ENCODE peak calls at places on chromosomes 7 and 10, in six cellular contexts. I is OCI-LY7, L is dorsolateral prefrontal cortex, C is heart right ventricle, Q is substantia nigra, W is brain microvascular endothelial cell. E is an unnamed sample.

GRCh38 chr10:33216661-33217427 is 117.6 kb downstream of the NRP1 start:
- DNase-seq in Q (no peak), I (no peak), C (no peak), L (no peak), W (peak; percentile 41), E (no peak)

GRCh38 chr10:128539784-128540759 is 413.8 kb upstream of the MKI67 start:
- DNase-seq in Q (no peak), W (no peak), C (peak; percentile 41), I (no peak), L (no peak), E (no peak)

GRCh38 chr10:96587255-96588059 is 645 bp upstream of the TM9SF3 start:
- DNase-seq in Q (no peak), C (no peak), L (peak; percentile 43), I (peak; percentile 39), W (peak; percentile 68), E (no peak)

GRCh38 chr10:45373003-45373782 is 823 bp upstream of the ALOX5 start:
- DNase-seq in Q (peak; percentile 42), L (no peak), W (no peak), C (peak; percentile 27), I (peak; percentile 75), E (no peak)

GRCh38 chr7:16817536-16817935 is 12.7 kb upstream of the AGR2 start:
- DNase-seq in C (no peak), L (no peak), I (no peak), W (peak; percentile 50), Q (no peak), E (no peak)

GRCh38 chr10:98415710-98416077 is 712 bp upstream of the PYROXD2 start:
- DNase-seq in W (no peak), Q (no peak), L (no peak), I (no peak), C (no peak), E (no peak)

GRCh38 chr7:23696916-23697441 is 13.0 kb upstream of the STK31 start:
- DNase-seq in I (peak; percentile 77), L (no peak), Q (peak; percentile 12), C (peak; percentile 49), W (peak; percentile 59), E (no peak)

GRCh38 chr7:21565614-21566013 is 22.8 kb downstream of the DNAH11 start:
- DNase-seq in W (no peak), I (no peak), L (no peak), Q (no peak), C (no peak), E (no peak)

DNA sequence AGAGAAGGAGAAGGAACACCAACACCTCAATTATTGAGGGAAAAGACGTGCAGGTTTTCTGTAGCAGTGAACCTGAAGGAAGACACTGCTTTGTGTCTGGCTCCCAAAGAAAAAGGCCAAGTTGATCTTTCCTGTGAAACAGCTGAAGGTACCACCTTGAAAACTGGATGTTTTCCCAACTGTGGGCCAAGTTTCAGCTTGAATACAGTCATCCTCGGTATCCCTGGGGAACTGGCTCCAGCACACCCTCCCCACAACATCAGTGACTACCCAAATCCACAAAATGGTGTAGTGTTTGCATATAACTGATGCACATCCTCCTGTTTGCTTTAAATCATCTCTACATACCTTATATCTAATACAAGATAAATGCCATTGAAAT is 297.0 kb upstream of the PITRM1 start:
- DNase-seq in C (no peak), W (no peak), I (no peak), Q (no peak), L (no peak), E (no peak)
- H3K27ac ChIP-seq in C (peak overlapping the region; percentile 94), W (peak overlapping the region; percentile 95), I (no peak overlapping the region), Q (no peak overlapping the region), L (no peak overlapping the region), E (peak overlapping the region; percentile 54)

GRCh38 chr10:11178606-11179221 is 161.0 kb downstream of the CELF2 start:
- DNase-seq in C (peak; percentile 31), L (peak; percentile 48), Q (no peak), W (peak; percentile 82), I (peak; percentile 85), E (no peak)

GRCh38 chr10:11179231-11180105 is 161.8 kb downstream of the CELF2 start:
- DNase-seq in L (no peak), C (no peak), Q (no peak), W (no peak), I (peak; percentile 37), E (no peak)

GRCh38 chr10:11181996-11182395 is 164.3 kb downstream of the CELF2 start:
- DNase-seq in L (no peak), C (peak; percentile 52), Q (peak; percentile 18), W (no peak), I (no peak), E (no peak)

GRCh38 chr10:11177926-11178453 is 160.3 kb downstream of the CELF2 start:
- DNase-seq in L (peak; percentile 53), I (no peak), C (peak; percentile 29), W (no peak), Q (peak; percentile 25), E (no peak)

DNA sequence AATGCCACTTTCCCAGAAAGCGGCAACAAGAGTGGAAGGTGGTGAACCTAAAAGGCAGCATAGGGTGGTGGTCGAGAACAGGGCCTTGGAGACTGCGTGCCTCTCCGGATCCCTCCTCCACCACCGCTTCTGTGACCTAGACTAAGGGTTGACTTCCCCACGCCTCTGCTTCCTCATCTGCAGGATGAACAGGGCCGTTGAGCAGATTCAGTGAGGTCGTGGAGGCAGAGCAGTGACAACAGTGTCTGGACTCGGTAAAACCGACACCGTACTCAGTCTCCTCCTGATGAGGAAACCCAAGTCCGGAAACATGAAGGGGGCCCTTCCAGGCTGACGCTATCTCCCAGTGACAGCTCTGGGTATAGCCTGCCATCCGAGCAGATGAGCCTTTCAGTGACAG is 162.6 kb downstream of the CELF2 start:
- DNase-seq in Q (peak; percentile 20), I (no peak), C (no peak), L (no peak), W (no peak), E (no peak)
- H3K27ac ChIP-seq in Q (no peak overlapping the region), I (no peak overlapping the region), C (peak overlapping the region; percentile 56), L (peak overlapping the region; percentile 81), W (no peak overlapping the region), E (peak overlapping the region; percentile 64)

DNA sequence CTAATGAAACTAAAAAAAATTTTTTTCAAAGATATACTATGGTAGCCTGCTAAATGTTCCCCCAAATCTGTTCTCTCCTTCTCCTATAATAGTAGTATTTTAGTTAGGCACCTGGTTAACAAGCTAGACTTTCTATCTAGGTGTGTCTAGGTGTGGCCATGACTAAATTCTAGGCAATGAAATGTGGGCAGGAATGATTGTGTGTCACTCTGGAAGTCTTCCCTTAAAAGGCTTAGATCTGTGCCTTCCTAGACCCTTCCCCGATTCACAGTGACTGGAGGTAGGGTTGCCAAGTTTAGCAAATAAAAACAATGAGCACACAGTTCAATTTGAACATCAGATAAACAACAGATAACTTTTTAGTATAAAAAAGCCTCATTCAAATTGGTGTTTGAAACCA is 8.3 kb upstream of the ARHGAP21 start:
- DNase-seq in W (no peak), C (no peak), L (no peak), I (no peak), Q (no peak), E (no peak)
- H3K27ac ChIP-seq in W (no peak overlapping the region), C (no peak overlapping the region), L (no peak overlapping the region), I (no peak overlapping the region), Q (no peak overlapping the region), E (no peak overlapping the region)

GRCh38 chr7:99624487-99624886 is 7.7 kb downstream of the ZSCAN25 start:
- DNase-seq in W (no peak), L (no peak), Q (no peak), I (no peak), C (no peak), E (no peak)
- H3K27ac ChIP-seq in W (no peak overlapping the region), L (no peak overlapping the region), Q (no peak overlapping the region), I (no peak overlapping the region), C (no peak overlapping the region), E (no peak overlapping the region)

GRCh38 chr10:12353399-12354027 is 4.2 kb downstream of the CAMK1D start:
- DNase-seq in I (no peak), Q (no peak), C (no peak), L (no peak), W (no peak), E (no peak)

GRCh38 chr10:12351447-12351846 is 2.1 kb downstream of the CAMK1D start:
- DNase-seq in W (no peak), I (no peak), Q (peak; percentile 16), C (no peak), L (peak; percentile 48), E (peak; percentile 21)

GRCh38 chr10:12350167-12350872 is 973 bp downstream of the CAMK1D start:
- DNase-seq in Q (peak; percentile 21), C (peak; percentile 41), I (peak; percentile 57), L (peak; percentile 53), W (peak; percentile 34), E (no peak)

GRCh38 chr10:12350925-12351324 is 1.6 kb downstream of the CAMK1D start:
- DNase-seq in W (no peak), I (no peak), L (no peak), Q (peak; percentile 7), C (no peak), E (no peak)

GRCh38 chr10:12351889-12352288 is 2.5 kb downstream of the CAMK1D start:
- DNase-seq in I (no peak), L (no peak), Q (no peak), W (no peak), C (no peak), E (no peak)
- H3K27ac ChIP-seq in I (no peak overlapping the region), L (no peak overlapping the region), Q (no peak overlapping the region), W (no peak overlapping the region), C (no peak overlapping the region), E (no peak overlapping the region)

GRCh38 chr7:113086928-113087277 is 276 bp upstream of the GPR85 start:
- DNase-seq in W (no peak), Q (no peak), L (no peak), I (no peak), C (no peak), E (no peak)
- H3K27ac ChIP-seq in W (peak overlapping the region; percentile 95), Q (peak overlapping the region; percentile 35), L (peak overlapping the region; percentile 60), I (no peak overlapping the region), C (peak overlapping the region; percentile 40), E (peak overlapping the region; percentile 62)

GRCh38 chr7:104980440-104980839 is 33.6 kb upstream of the KMT2E start:
- DNase-seq in C (no peak), I (no peak), Q (no peak), L (no peak), W (peak; percentile 62), E (no peak)

GRCh38 chr7:104980969-104981670 is 32.9 kb upstream of the KMT2E start:
- DNase-seq in W (no peak), L (no peak), C (no peak), I (peak; percentile 84), Q (no peak), E (no peak)

GRCh38 chr7:104982308-104982755 is 31.7 kb upstream of the KMT2E start:
- DNase-seq in I (no peak), C (no peak), L (no peak), W (no peak), Q (no peak), E (no peak)

GRCh38 chr7:104982773-104983619 is 31.0 kb upstream of the KMT2E start:
- DNase-seq in W (no peak), C (no peak), I (peak; percentile 52), Q (no peak), L (no peak), E (no peak)

DNA sequence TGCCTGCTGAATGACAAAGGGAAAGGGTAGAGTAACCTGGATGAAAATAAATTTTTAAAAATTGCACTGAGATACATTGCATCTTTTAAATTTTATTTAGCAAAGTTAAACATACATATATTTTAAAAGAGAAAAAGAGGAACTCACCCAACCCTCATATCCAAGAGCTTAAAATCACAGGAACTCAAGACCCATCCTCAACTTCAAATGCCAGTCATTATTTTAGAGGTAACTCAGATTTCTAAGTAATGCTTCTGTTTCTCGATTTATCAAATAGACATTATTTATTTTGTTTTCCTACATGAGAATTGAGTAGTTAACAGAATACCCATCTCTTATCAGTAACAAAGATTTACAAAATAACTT is 32.4 kb upstream of the KMT2E start:
- DNase-seq in L (no peak), W (no peak), Q (no peak), I (no peak), C (no peak), E (no peak)
- H3K27ac ChIP-seq in L (peak overlapping the region; percentile 99), W (peak overlapping the region; percentile 97), Q (no peak overlapping the region), I (peak overlapping the region; percentile 80), C (peak overlapping the region; percentile 99), E (no peak overlapping the region)

E was measured in caudate nucleus.